ENCODE peak calls at places on chromosomes 16 and 17, in ten cellular contexts. P is stomach; G is ovary; C is tibial artery; M is IMR-90; H is psoas muscle; Q is mammary epithelial cell; L is CD8-positive, alpha-beta T cell; O is pancreas; E is sigmoid colon. F is an unnamed sample.

GRCh38 chr16:54846761-54847160 is 83.9 kb upstream of the IRX5 start:
- DNase-seq in P (no peak), G (no peak), C (no peak), M (no peak), H (no peak), Q (peak; percentile 91), L (no peak), O (no peak), E (no peak), F (no peak)

GRCh38 chr16:19008245-19008644 is 24.5 kb downstream of the TMC7 start:
- DNase-seq in P (no peak), G (no peak), C (no peak), M (peak; percentile 87), H (no peak), Q (peak; percentile 94), L (no peak), O (no peak), E (no peak), F (no peak)

GRCh38 chr16:14362774-14363371 is 267.2 kb downstream of the PARN start:
- DNase-seq in P (no peak), G (no peak), C (no peak), M (peak; percentile 74), H (no peak), Q (peak; percentile 28), L (no peak), O (no peak), E (peak; percentile 72), F (no peak)

GRCh38 chr16:58047557-58048348 is 22.2 kb downstream of the MMP15 start:
- DNase-seq in P (no peak), G (no peak), C (no peak), M (no peak), H (no peak), Q (no peak), L (no peak), O (no peak), E (no peak), F (no peak)

GRCh38 chr17:16033729-16034349 is 34.2 kb downstream of the TTC19 start:
- DNase-seq in P (no peak), G (no peak), C (no peak), M (no peak), H (no peak), Q (no peak), L (no peak), O (no peak), E (no peak), F (no peak)

GRCh38 chr17:38550661-38551060 is 55.1 kb downstream of the SRCIN1 start:
- DNase-seq in P (peak; percentile 74), G (no peak), C (no peak), M (peak; percentile 54), H (peak; percentile 43), Q (peak; percentile 94), L (no peak), O (peak; percentile 68), E (no peak), F (peak; percentile 93)

GRCh38 chr17:81291662-81292061 is 3.4 kb downstream of the SLC38A10 start:
- DNase-seq in P (peak; percentile 83), G (no peak), C (peak; percentile 73), M (peak; percentile 25), H (peak; percentile 74), Q (peak; percentile 48), L (peak; percentile 62), O (peak; percentile 88), E (peak; percentile 85), F (peak; percentile 77)

GRCh38 chr16:80710918-80711317 is 93.5 kb downstream of the CDYL2 start:
- DNase-seq in P (no peak), G (no peak), C (no peak), M (no peak), H (no peak), Q (no peak), L (no peak), O (no peak), E (no peak), F (no peak)

GRCh38 chr16:56355786-56356275 is 69.5 kb downstream of the AMFR start:
- DNase-seq in P (peak; percentile 18), G (peak; percentile 37), C (peak; percentile 18), M (no peak), H (no peak), Q (no peak), L (no peak), O (peak; percentile 51), E (peak; percentile 64), F (no peak)

GRCh38 chr17:35846055-35846809 is 22.5 kb downstream of the HEATR9 start:
- DNase-seq in P (no peak), G (no peak), C (no peak), M (peak; percentile 6), H (no peak), Q (no peak), L (no peak), O (no peak), E (no peak), F (no peak)

GRCh38 chr16:19858006-19858653 is 26.5 kb downstream of the GPRC5B start:
- DNase-seq in P (no peak), G (no peak), C (no peak), M (no peak), H (no peak), Q (no peak), L (no peak), O (peak; percentile 20), E (no peak), F (no peak)

GRCh38 chr17:77085916-77086432 is 54.8 kb upstream of the SEC14L1 start:
- DNase-seq in P (no peak), G (no peak), C (no peak), M (no peak), H (no peak), Q (peak; percentile 21), L (no peak), O (no peak), E (no peak), F (no peak)

GRCh38 chr16:48540222-48540900 is 69.6 kb downstream of the N4BP1 start:
- DNase-seq in P (no peak), G (no peak), C (no peak), M (no peak), H (no peak), Q (no peak), L (no peak), O (no peak), E (no peak), F (no peak)

GRCh38 chr16:71899171-71899570 is 3.8 kb downstream of the IST1 start:
- DNase-seq in P (no peak), G (no peak), C (no peak), M (no peak), H (no peak), Q (no peak), L (no peak), O (no peak), E (no peak), F (no peak)

GRCh38 chr16:55408656-55409055 is 70.3 kb upstream of the MMP2 start:
- DNase-seq in P (no peak), G (no peak), C (no peak), M (no peak), H (no peak), Q (no peak), L (no peak), O (no peak), E (no peak), F (no peak)

GRCh38 chr17:17416007-17416399 is 60.8 kb upstream of the MED9 start:
- DNase-seq in P (no peak), G (no peak), C (no peak), M (peak; percentile 83), H (no peak), Q (peak; percentile 72), L (no peak), O (no peak), E (peak; percentile 40), F (peak; percentile 63)

GRCh38 chr17:28484296-28484695 is 10.9 kb downstream of the SLC13A2 start:
- DNase-seq in P (no peak), G (no peak), C (no peak), M (no peak), H (no peak), Q (no peak), L (no peak), O (no peak), E (no peak), F (no peak)

GRCh38 chr16:35931722-35932121 is 2472.3 kb downstream of the TP53TG3F start:
- DNase-seq in P (no peak), G (no peak), C (no peak), M (no peak), H (no peak), Q (no peak), L (no peak), O (no peak), E (no peak), F (no peak)
- H3K9me3 ChIP-seq in P (peaks cover 32% of the 10 kb centered on the region), G (no peaks in the 10 kb centered on the region), C (peaks cover 17% of the 10 kb centered on the region), M (no peaks in the 10 kb centered on the region), H (peaks cover 14% of the 10 kb centered on the region), Q (peaks cover 31% of the 10 kb centered on the region), L (peaks cover 10% of the 10 kb centered on the region), O (no peaks in the 10 kb centered on the region), E (peaks cover 3% of the 10 kb centered on the region), F (no peaks in the 10 kb centered on the region)

DNA sequence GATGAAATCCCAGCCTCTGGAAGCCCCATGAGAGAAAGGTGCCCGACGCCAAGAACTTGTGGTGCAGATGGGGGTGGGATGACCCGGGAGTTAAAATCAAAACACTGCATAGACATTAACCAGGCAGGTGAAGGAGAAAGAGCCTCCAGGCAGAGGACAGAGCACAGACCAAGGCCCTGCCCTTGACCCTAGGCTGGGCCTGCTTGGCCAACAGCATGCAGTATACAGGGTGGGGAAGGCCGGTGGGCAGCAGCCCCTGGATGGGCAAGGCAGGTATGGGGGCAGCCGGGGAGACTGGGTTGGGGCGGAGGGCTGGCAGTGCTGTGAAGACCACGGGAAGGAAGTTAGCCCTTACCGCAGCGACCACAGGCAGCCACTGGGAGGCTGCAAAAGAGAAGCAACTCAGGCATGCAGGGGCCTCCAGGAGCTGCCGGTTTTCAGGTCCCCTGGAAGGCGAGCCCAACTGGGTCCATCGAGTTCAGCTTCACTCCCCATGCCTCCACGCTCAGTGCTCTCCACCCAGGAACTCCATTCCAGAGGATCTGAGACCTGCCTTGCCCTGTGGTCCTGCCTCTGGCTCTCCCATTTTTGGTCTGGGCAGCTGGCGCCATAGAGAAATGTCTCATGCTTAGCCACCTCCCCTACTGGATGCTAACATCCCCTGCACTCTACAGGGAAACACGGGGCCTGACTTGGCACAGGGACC is 81.2 kb downstream of the C16orf95 start:
- DNase-seq in P (no peak), G (no peak), C (no peak), M (no peak), H (no peak), Q (no peak), L (no peak), O (no peak), E (no peak), F (no peak)
- TF ChIP-seq CTCF in P (no peak), G (no peak), C (no peak), M (no peak), H (no peak), Q (no peak), L (no peak), O (no peak), E (no peak), F (no peak)

GRCh38 chr17:55267777-55268648 is 3.3 kb downstream of the HLF start:
- DNase-seq in P (no peak), G (peak; percentile 38), C (no peak), M (no peak), H (no peak), Q (no peak), L (no peak), O (no peak), E (no peak), F (no peak)
- H3K4me3 ChIP-seq in P (peak overlapping the region; percentile 11), G (peak overlapping the region; percentile 54), C (peak overlapping the region; percentile 62), M (no peak overlapping the region), H (peak overlapping the region; percentile 15), Q (no peak overlapping the region), L (no peak overlapping the region), O (no peak overlapping the region), E (peak overlapping the region; percentile 73), F (no peak overlapping the region)

DNA sequence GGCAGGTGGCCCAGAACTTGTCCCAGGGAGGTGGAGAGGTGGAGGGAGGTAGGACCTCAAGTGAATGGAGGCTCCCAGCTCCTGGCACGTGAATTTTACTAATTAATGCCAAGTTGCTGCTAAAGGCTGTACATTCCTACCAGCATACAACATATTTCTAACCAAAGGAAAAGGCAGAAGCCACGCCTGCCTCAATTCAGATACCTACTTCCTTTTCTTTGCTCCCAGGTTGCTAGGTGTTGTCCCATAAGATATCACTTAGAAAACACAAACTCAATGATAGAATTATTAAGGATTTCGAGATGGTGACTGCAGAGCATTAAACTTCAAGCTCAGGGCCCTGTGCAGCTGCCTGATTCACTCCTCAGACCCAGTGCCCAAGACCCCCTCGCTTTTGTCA is 20.5 kb upstream of the SMPD3 start:
- DNase-seq in P (no peak), G (no peak), C (no peak), M (no peak), H (no peak), Q (no peak), L (no peak), O (no peak), E (no peak), F (no peak)
- H3K9me3 ChIP-seq in P (no peaks in the 10 kb centered on the region), G (no peaks in the 10 kb centered on the region), C (no peaks in the 10 kb centered on the region), M (no peaks in the 10 kb centered on the region), H (no peaks in the 10 kb centered on the region), Q (no peaks in the 10 kb centered on the region), L (no peaks in the 10 kb centered on the region), O (no peaks in the 10 kb centered on the region), E (no peaks in the 10 kb centered on the region), F (no peaks in the 10 kb centered on the region)

F was measured in adrenal gland.